ENCODE peak calls at places on chromosomes 2 and 18, in four cellular contexts. One of them, this sample, is unnamed.

GRCh38 chr2:79670198-79670597 is 157.3 kb downstream of the CTNNA2 start:
- DNase-seq in fibroblast of lung: no peak
- DNase-seq in PC-3: no peak
- DNase-seq in colonic mucosa: no peak
- DNase-seq in this sample: peak

GRCh38 chr2:74544634-74545033 is 9.1 kb downstream of the LOXL3 start:
- DNase-seq in colonic mucosa: no peak
- DNase-seq in PC-3: peak
- DNase-seq in fibroblast of lung: no peak
- DNase-seq in this sample: no peak

GRCh38 chr2:72669121-72669520 is 156.7 kb downstream of the EXOC6B start:
- DNase-seq in fibroblast of lung: peak
- DNase-seq in colonic mucosa: no peak
- DNase-seq in PC-3: peak
- DNase-seq in this sample: no peak

GRCh38 chr18:75132931-75133525 is 75.9 kb downstream of the PTGR3 start:
- DNase-seq in fibroblast of lung: no peak
- DNase-seq in PC-3: peak
- DNase-seq in colonic mucosa: peak
- DNase-seq in this sample: peak

GRCh38 chr2:35548171-35548570 is 807.4 kb upstream of the CRIM1 start:
- DNase-seq in colonic mucosa: no peak
- DNase-seq in PC-3: no peak
- DNase-seq in fibroblast of lung: peak
- DNase-seq in this sample: no peak

GRCh38 chr18:8084160-8084559 is 517.0 kb downstream of the PTPRM start:
- DNase-seq in PC-3: peak
- DNase-seq in colonic mucosa: peak
- DNase-seq in fibroblast of lung: peak
- DNase-seq in this sample: peak

GRCh38 chr2:62186534-62186933 is 9.4 kb upstream of the B3GNT2 start:
- DNase-seq in colonic mucosa: no peak
- DNase-seq in PC-3: no peak
- DNase-seq in fibroblast of lung: no peak
- DNase-seq in this sample: no peak

GRCh38 chr2:79622508-79622907 is 109.7 kb downstream of the CTNNA2 start:
- DNase-seq in fibroblast of lung: peak
- DNase-seq in colonic mucosa: no peak
- DNase-seq in PC-3: no peak
- DNase-seq in this sample: no peak

GRCh38 chr2:15665067-15665942 is 73.6 kb downstream of the DDX1 start:
- DNase-seq in colonic mucosa: peak
- DNase-seq in PC-3: no peak
- DNase-seq in fibroblast of lung: no peak
- DNase-seq in this sample: peak

GRCh38 chr2:113157108-113157896 is 16.5 kb upstream of the PSD4 start:
- DNase-seq in fibroblast of lung: peak
- DNase-seq in PC-3: peak
- DNase-seq in colonic mucosa: peak
- DNase-seq in this sample: peak

GRCh38 chr2:205685314-205686230 is 3.3 kb downstream of the NRP2 start:
- DNase-seq in PC-3: peak
- DNase-seq in fibroblast of lung: peak
- DNase-seq in colonic mucosa: no peak
- DNase-seq in this sample: peak

GRCh38 chr2:200356306-200356705 is 49.8 kb downstream of the SPATS2L start:
- DNase-seq in PC-3: no peak
- DNase-seq in colonic mucosa: no peak
- DNase-seq in fibroblast of lung: no peak
- DNase-seq in this sample: no peak

GRCh38 chr2:127014630-127015029 is 92.3 kb downstream of the BIN1 start:
- DNase-seq in PC-3: peak
- DNase-seq in colonic mucosa: no peak
- DNase-seq in fibroblast of lung: peak
- DNase-seq in this sample: no peak

GRCh38 chr2:222270436-222270835 is 28.4 kb downstream of the PAX3 start:
- DNase-seq in PC-3: no peak
- DNase-seq in fibroblast of lung: no peak
- DNase-seq in colonic mucosa: no peak
- DNase-seq in this sample: no peak

GRCh38 chr2:75389271-75389670 is 171.5 kb downstream of the EVA1A start:
- DNase-seq in fibroblast of lung: no peak
- DNase-seq in PC-3: no peak
- DNase-seq in colonic mucosa: no peak
- DNase-seq in this sample: no peak

GRCh38 chr2:17752892-17753802 is 463 bp downstream of the SMC6 start:
- DNase-seq in colonic mucosa: peak
- DNase-seq in PC-3: peak
- DNase-seq in fibroblast of lung: peak
- DNase-seq in this sample: peak

GRCh38 chr2:54587439-54588016 is 131.4 kb downstream of the SPTBN1 start:
- DNase-seq in fibroblast of lung: no peak
- DNase-seq in colonic mucosa: no peak
- DNase-seq in PC-3: no peak
- DNase-seq in this sample: no peak

GRCh38 chr2:160194351-160194750 is 5.7 kb downstream of the ITGB6 start:
- DNase-seq in colonic mucosa: no peak
- DNase-seq in fibroblast of lung: no peak
- DNase-seq in PC-3: peak
- DNase-seq in this sample: no peak

GRCh38 chr2:26892133-26892532 is 44.2 kb downstream of the DPYSL5 start:
- DNase-seq in PC-3: no peak
- DNase-seq in fibroblast of lung: no peak
- DNase-seq in colonic mucosa: no peak
- DNase-seq in this sample: no peak

GRCh38 chr2:42098571-42099430 is 51.0 kb downstream of the PKDCC start:
- DNase-seq in colonic mucosa: no peak
- DNase-seq in PC-3: no peak
- DNase-seq in fibroblast of lung: no peak
- DNase-seq in this sample: peak

GRCh38 chr2:42101641-42102605 is 54.1 kb downstream of the PKDCC start:
- DNase-seq in colonic mucosa: peak
- DNase-seq in PC-3: peak
- DNase-seq in fibroblast of lung: peak
- DNase-seq in this sample: peak

GRCh38 chr2:42099431-42100173 is 51.8 kb downstream of the PKDCC start:
- DNase-seq in PC-3: no peak
- DNase-seq in fibroblast of lung: no peak
- DNase-seq in colonic mucosa: no peak
- DNase-seq in this sample: peak

GRCh38 chr2:42102606-42103450 is 55.0 kb downstream of the PKDCC start:
- DNase-seq in PC-3: no peak
- DNase-seq in colonic mucosa: peak
- DNase-seq in fibroblast of lung: peak
- DNase-seq in this sample: peak

GRCh38 chr2:42100696-42101585 is 53.1 kb downstream of the PKDCC start:
- DNase-seq in PC-3: peak
- DNase-seq in fibroblast of lung: peak
- DNase-seq in colonic mucosa: peak
- DNase-seq in this sample: peak
- H3K9ac ChIP-seq in PC-3: peak
- H3K9ac ChIP-seq in fibroblast of lung: no peak
- H3K9ac ChIP-seq in colonic mucosa: peak
- H3K9ac ChIP-seq in this sample: no peak

GRCh38 chr18:50447102-50447501 is 72.3 kb downstream of the SKA1 start:
- DNase-seq in PC-3: no peak
- DNase-seq in fibroblast of lung: no peak
- DNase-seq in colonic mucosa: no peak
- DNase-seq in this sample: no peak
- H3K9ac ChIP-seq in PC-3: no peak
- H3K9ac ChIP-seq in fibroblast of lung: no peak
- H3K9ac ChIP-seq in colonic mucosa: no peak
- H3K9ac ChIP-seq in this sample: no peak

GRCh38 chr2:99279969-99280695 is 20.9 kb downstream of the LYG1 start:
- DNase-seq in colonic mucosa: no peak
- DNase-seq in fibroblast of lung: no peak
- DNase-seq in PC-3: no peak
- DNase-seq in this sample: no peak

GRCh38 chr2:99275882-99276281 is 20.4 kb upstream of the LYG2 start:
- DNase-seq in PC-3: no peak
- DNase-seq in fibroblast of lung: no peak
- DNase-seq in colonic mucosa: no peak
- DNase-seq in this sample: no peak

DNA sequence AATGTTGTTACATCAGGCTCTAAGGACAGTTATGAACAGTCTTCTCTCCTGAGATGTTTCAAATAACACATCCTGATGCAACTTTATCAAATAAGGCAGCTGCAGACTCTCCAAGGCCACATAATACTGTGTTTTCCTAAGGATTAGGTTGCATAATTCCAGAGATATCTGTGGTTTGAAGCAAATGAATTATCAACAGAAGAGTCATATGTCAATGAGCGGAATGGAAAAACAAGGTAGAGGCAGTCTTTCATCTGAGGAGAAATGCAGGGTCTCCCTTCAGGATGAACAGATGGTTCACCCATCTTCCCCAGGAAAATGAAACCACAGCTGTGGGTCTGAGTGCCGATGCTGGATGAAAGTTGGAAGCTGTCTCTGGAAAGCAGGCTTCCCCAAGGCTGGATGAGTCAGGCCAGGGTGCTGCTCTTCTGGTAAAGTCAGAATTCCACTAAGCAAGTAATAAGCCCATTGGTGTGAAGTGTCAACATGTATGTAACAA is 22.2 kb downstream of the LYG1 start:
- DNase-seq in colonic mucosa: no peak
- DNase-seq in PC-3: peak
- DNase-seq in fibroblast of lung: peak
- DNase-seq in this sample: no peak
- H3K9ac ChIP-seq in colonic mucosa: no peak
- H3K9ac ChIP-seq in PC-3: no peak
- H3K9ac ChIP-seq in fibroblast of lung: no peak
- H3K9ac ChIP-seq in this sample: no peak

GRCh38 chr2:141611143-141611571 is 519.7 kb downstream of the LRP1B start:
- DNase-seq in fibroblast of lung: peak
- DNase-seq in PC-3: peak
- DNase-seq in colonic mucosa: no peak
- DNase-seq in this sample: no peak

GRCh38 chr2:141610564-141610963 is 520.3 kb downstream of the LRP1B start:
- DNase-seq in fibroblast of lung: no peak
- DNase-seq in PC-3: no peak
- DNase-seq in colonic mucosa: no peak
- DNase-seq in this sample: peak

GRCh38 chr2:141611981-141612380 is 518.8 kb downstream of the LRP1B start:
- DNase-seq in fibroblast of lung: peak
- DNase-seq in colonic mucosa: no peak
- DNase-seq in PC-3: peak
- DNase-seq in this sample: no peak
- H3K9ac ChIP-seq in fibroblast of lung: no peak
- H3K9ac ChIP-seq in colonic mucosa: no peak
- H3K9ac ChIP-seq in PC-3: peak
- H3K9ac ChIP-seq in this sample: no peak